ENCODE peak calls at places on chromosome 21, in five cellular contexts. One of them, this sample, is unnamed.

GRCh38 chr21:45029298-45029967 is 44.9 kb upstream of the ADARB1 start:
- DNase-seq in transverse colon: no peak
- DNase-seq in suprapubic skin: no peak
- DNase-seq in SK-N-SH: peak; percentile 70
- DNase-seq in stomach: no peak
- DNase-seq in this sample: no peak

GRCh38 chr21:28336299-28336698 is 656.4 kb downstream of the LTN1 start:
- DNase-seq in transverse colon: no peak
- DNase-seq in suprapubic skin: no peak
- DNase-seq in SK-N-SH: peak; percentile 22
- DNase-seq in stomach: peak; percentile 26
- DNase-seq in this sample: no peak

GRCh38 chr21:26844258-26845065 is 747 bp downstream of the ADAMTS1 start:
- DNase-seq in transverse colon: no peak
- DNase-seq in suprapubic skin: no peak
- DNase-seq in SK-N-SH: peak; percentile 73
- DNase-seq in stomach: no peak
- DNase-seq in this sample: peak; percentile 81

GRCh38 chr21:28801906-28802305 is 190.8 kb downstream of the LTN1 start:
- DNase-seq in transverse colon: no peak
- DNase-seq in suprapubic skin: no peak
- DNase-seq in SK-N-SH: no peak
- DNase-seq in stomach: no peak
- DNase-seq in this sample: no peak

GRCh38 chr21:17514124-17514481 is 1.3 kb downstream of the CXADR start:
- DNase-seq in transverse colon: no peak
- DNase-seq in suprapubic skin: no peak
- DNase-seq in SK-N-SH: no peak
- DNase-seq in stomach: no peak
- DNase-seq in this sample: no peak

GRCh38 chr21:45035477-45035848 is 38.9 kb upstream of the ADARB1 start:
- DNase-seq in transverse colon: no peak
- DNase-seq in suprapubic skin: no peak
- DNase-seq in SK-N-SH: no peak
- DNase-seq in stomach: no peak
- DNase-seq in this sample: no peak

GRCh38 chr21:20016431-20017005 is 981.7 kb upstream of the NCAM2 start:
- DNase-seq in transverse colon: no peak
- DNase-seq in suprapubic skin: no peak
- DNase-seq in SK-N-SH: no peak
- DNase-seq in stomach: no peak
- DNase-seq in this sample: no peak

GRCh38 chr21:44653656-44654575 is 543 bp downstream of the KRTAP12-4 start:
- DNase-seq in transverse colon: no peak
- DNase-seq in suprapubic skin: no peak
- DNase-seq in SK-N-SH: no peak
- DNase-seq in stomach: no peak
- DNase-seq in this sample: no peak

GRCh38 chr21:36854391-36854790 is 112.1 kb downstream of the HLCS start:
- DNase-seq in transverse colon: peak; percentile 25
- DNase-seq in suprapubic skin: no peak
- DNase-seq in SK-N-SH: peak; percentile 68
- DNase-seq in stomach: no peak
- DNase-seq in this sample: no peak

GRCh38 chr21:28818663-28819278 is 173.9 kb downstream of the LTN1 start:
- DNase-seq in transverse colon: no peak
- DNase-seq in suprapubic skin: no peak
- DNase-seq in SK-N-SH: no peak
- DNase-seq in stomach: no peak
- DNase-seq in this sample: no peak

GRCh38 chr21:29657228-29657989 is 282.4 kb downstream of the GRIK1 start:
- DNase-seq in transverse colon: no peak
- DNase-seq in suprapubic skin: no peak
- DNase-seq in SK-N-SH: no peak
- DNase-seq in stomach: no peak
- DNase-seq in this sample: no peak

GRCh38 chr21:31929548-31929947 is 56.7 kb downstream of the HUNK start:
- DNase-seq in transverse colon: no peak
- DNase-seq in suprapubic skin: no peak
- DNase-seq in SK-N-SH: no peak
- DNase-seq in stomach: no peak
- DNase-seq in this sample: no peak

GRCh38 chr21:45421846-45422775 is 17.1 kb downstream of the COL18A1 start:
- DNase-seq in transverse colon: no peak
- DNase-seq in suprapubic skin: no peak
- DNase-seq in SK-N-SH: no peak
- DNase-seq in stomach: no peak
- DNase-seq in this sample: peak; percentile 36

GRCh38 chr21:46171996-46172862 is 12.0 kb downstream of the SPATC1L start:
- DNase-seq in transverse colon: no peak
- DNase-seq in suprapubic skin: peak; percentile 59
- DNase-seq in SK-N-SH: no peak
- DNase-seq in stomach: no peak
- DNase-seq in this sample: peak; percentile 26

GRCh38 chr21:45412909-45413581 is 8.1 kb downstream of the COL18A1 start:
- DNase-seq in transverse colon: no peak
- DNase-seq in suprapubic skin: no peak
- DNase-seq in SK-N-SH: no peak
- DNase-seq in stomach: no peak
- DNase-seq in this sample: peak; percentile 24

GRCh38 chr21:43266534-43266933 is 97.7 kb downstream of the CRYAA start:
- DNase-seq in transverse colon: no peak
- DNase-seq in suprapubic skin: no peak
- DNase-seq in SK-N-SH: no peak
- DNase-seq in stomach: no peak
- DNase-seq in this sample: no peak
- TF ChIP-seq EP300 in transverse colon: no peak
- TF ChIP-seq EP300 in suprapubic skin: no peak
- TF ChIP-seq EP300 in SK-N-SH: no peak
- TF ChIP-seq EP300 in stomach: no peak
- TF ChIP-seq EP300 in this sample: no peak

DNA sequence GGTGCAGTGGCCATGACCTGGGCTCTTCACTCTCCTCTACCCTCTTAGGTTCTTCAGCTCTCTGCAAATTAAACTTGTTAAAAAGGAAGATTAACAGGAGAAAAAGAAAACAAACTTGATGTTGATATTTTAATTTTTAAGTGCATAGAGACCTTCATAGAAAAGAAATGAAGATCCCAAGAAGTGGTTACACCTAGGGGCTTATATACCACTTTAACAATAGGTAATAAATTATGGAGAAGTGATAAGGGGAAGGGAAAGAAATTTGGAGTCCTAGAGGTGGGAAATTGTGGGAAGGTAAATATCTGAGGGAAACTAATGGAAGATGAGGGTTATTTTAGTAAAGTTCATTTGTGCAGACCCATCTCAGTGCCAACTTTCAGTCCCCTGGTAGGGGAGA is 16.5 kb upstream of the TFF3 start:
- DNase-seq in transverse colon: no peak
- DNase-seq in suprapubic skin: no peak
- DNase-seq in SK-N-SH: no peak
- DNase-seq in stomach: no peak
- DNase-seq in this sample: no peak
- TF ChIP-seq EP300 in transverse colon: no peak
- TF ChIP-seq EP300 in suprapubic skin: no peak
- TF ChIP-seq EP300 in SK-N-SH: no peak
- TF ChIP-seq EP300 in stomach: no peak
- TF ChIP-seq EP300 in this sample: no peak

GRCh38 chr21:14722841-14723483 is 176.8 kb upstream of the SAMSN1 start:
- DNase-seq in transverse colon: no peak
- DNase-seq in suprapubic skin: no peak
- DNase-seq in SK-N-SH: no peak
- DNase-seq in stomach: no peak
- DNase-seq in this sample: no peak
- TF ChIP-seq EP300 in transverse colon: no peak
- TF ChIP-seq EP300 in suprapubic skin: no peak
- TF ChIP-seq EP300 in SK-N-SH: no peak
- TF ChIP-seq EP300 in stomach: no peak
- TF ChIP-seq EP300 in this sample: no peak

GRCh38 chr21:14889080-14889805 is 175.6 kb downstream of the NRIP1 start:
- DNase-seq in transverse colon: peak; percentile 47
- DNase-seq in suprapubic skin: no peak
- DNase-seq in SK-N-SH: no peak
- DNase-seq in stomach: no peak
- DNase-seq in this sample: no peak
- TF ChIP-seq EP300 in transverse colon: no peak
- TF ChIP-seq EP300 in suprapubic skin: no peak
- TF ChIP-seq EP300 in SK-N-SH: no peak
- TF ChIP-seq EP300 in stomach: no peak
- TF ChIP-seq EP300 in this sample: no peak

GRCh38 chr21:39736716-39737115 is 8.3 kb upstream of the IGSF5 start:
- DNase-seq in transverse colon: no peak
- DNase-seq in suprapubic skin: no peak
- DNase-seq in SK-N-SH: no peak
- DNase-seq in stomach: no peak
- DNase-seq in this sample: no peak
- TF ChIP-seq EP300 in transverse colon: no peak
- TF ChIP-seq EP300 in suprapubic skin: no peak
- TF ChIP-seq EP300 in SK-N-SH: no peak
- TF ChIP-seq EP300 in stomach: no peak
- TF ChIP-seq EP300 in this sample: no peak

DNA sequence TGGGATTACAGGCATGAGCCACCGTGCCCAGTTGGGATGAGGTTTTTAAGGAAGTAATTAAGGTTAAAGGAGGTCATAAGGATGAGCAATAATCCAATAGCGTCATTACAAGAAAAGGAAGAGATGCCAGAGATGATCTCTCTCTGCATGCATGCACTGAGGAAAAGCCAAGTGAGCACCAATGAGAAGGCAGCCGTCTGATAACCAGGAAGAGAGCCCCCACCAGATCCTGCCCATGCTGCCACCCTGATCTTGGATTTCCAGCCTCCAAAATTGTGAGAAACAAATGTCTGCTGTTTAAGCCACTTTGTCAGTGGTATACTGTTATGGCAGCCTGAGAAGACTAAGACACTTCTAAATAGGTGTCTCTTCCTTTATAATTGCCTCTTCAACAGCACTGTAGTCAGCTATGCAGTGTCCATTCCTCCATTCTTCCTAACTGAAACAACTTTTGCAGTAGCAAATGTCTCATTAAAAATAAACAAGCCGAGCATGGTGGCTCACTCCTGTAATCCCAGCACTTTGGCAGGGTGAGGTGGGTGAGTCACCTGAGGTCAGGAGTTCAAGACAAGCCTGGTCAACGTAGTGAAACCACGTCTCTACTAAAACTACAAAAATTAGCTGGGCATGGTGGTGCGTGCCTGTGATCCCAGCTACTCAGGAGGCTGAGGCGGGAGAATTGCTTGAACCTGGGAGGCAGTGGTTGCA is 216.2 kb upstream of the RUNX1 start:
- DNase-seq in transverse colon: no peak
- DNase-seq in suprapubic skin: no peak
- DNase-seq in SK-N-SH: no peak
- DNase-seq in stomach: no peak
- DNase-seq in this sample: no peak
- TF ChIP-seq EP300 in transverse colon: no peak
- TF ChIP-seq EP300 in suprapubic skin: no peak
- TF ChIP-seq EP300 in SK-N-SH: no peak
- TF ChIP-seq EP300 in stomach: no peak
- TF ChIP-seq EP300 in this sample: no peak

This sample was measured in ovary.